ENCODE peak calls at places on chromosome 14, in eight cellular contexts. One of them, this sample, is unnamed.

GRCh38 chr14:102209224-102209966 is 69.7 kb downstream of the WDR20 start:
- DNase-seq in fibroblast of the conjunctiva: no peak
- DNase-seq in activated CD4-positive, alpha-beta T cell treated with anti-CD3 and anti-CD28 coated beads for 36 hours: no peak
- DNase-seq in GM10248: no peak
- DNase-seq in SW 1271: no peak
- DNase-seq in activated CD8-positive, alpha-beta memory T cell treated with anti-CD3 and anti-CD28 coated beads for 24 hours: no peak
- DNase-seq in CD8-positive, alpha-beta memory T cell: no peak
- DNase-seq in endodermal cell: peak
- DNase-seq in this sample: peak

GRCh38 chr14:105485720-105486332 is 860 bp upstream of the CRIP1 start:
- DNase-seq in SW 1271: no peak
- DNase-seq in endodermal cell: peak
- DNase-seq in GM10248: peak
- DNase-seq in fibroblast of the conjunctiva: no peak
- DNase-seq in activated CD8-positive, alpha-beta memory T cell treated with anti-CD3 and anti-CD28 coated beads for 24 hours: no peak
- DNase-seq in activated CD4-positive, alpha-beta T cell treated with anti-CD3 and anti-CD28 coated beads for 36 hours: peak
- DNase-seq in CD8-positive, alpha-beta memory T cell: peak
- DNase-seq in this sample: peak

GRCh38 chr14:97846156-97846555 is 1049.0 kb downstream of the VRK1 start:
- DNase-seq in CD8-positive, alpha-beta memory T cell: no peak
- DNase-seq in GM10248: no peak
- DNase-seq in activated CD8-positive, alpha-beta memory T cell treated with anti-CD3 and anti-CD28 coated beads for 24 hours: peak
- DNase-seq in endodermal cell: no peak
- DNase-seq in fibroblast of the conjunctiva: no peak
- DNase-seq in SW 1271: no peak
- DNase-seq in activated CD4-positive, alpha-beta T cell treated with anti-CD3 and anti-CD28 coated beads for 36 hours: no peak
- DNase-seq in this sample: no peak

GRCh38 chr14:105165134-105165704 is 3.4 kb downstream of the JAG2 start:
- DNase-seq in endodermal cell: no peak
- DNase-seq in activated CD4-positive, alpha-beta T cell treated with anti-CD3 and anti-CD28 coated beads for 36 hours: no peak
- DNase-seq in SW 1271: no peak
- DNase-seq in CD8-positive, alpha-beta memory T cell: no peak
- DNase-seq in activated CD8-positive, alpha-beta memory T cell treated with anti-CD3 and anti-CD28 coated beads for 24 hours: no peak
- DNase-seq in GM10248: no peak
- DNase-seq in fibroblast of the conjunctiva: no peak
- DNase-seq in this sample: peak

GRCh38 chr14:74255281-74255680 is 16.0 kb downstream of the VSX2 start:
- DNase-seq in CD8-positive, alpha-beta memory T cell: no peak
- DNase-seq in GM10248: no peak
- DNase-seq in fibroblast of the conjunctiva: no peak
- DNase-seq in activated CD8-positive, alpha-beta memory T cell treated with anti-CD3 and anti-CD28 coated beads for 24 hours: no peak
- DNase-seq in SW 1271: no peak
- DNase-seq in endodermal cell: no peak
- DNase-seq in activated CD4-positive, alpha-beta T cell treated with anti-CD3 and anti-CD28 coated beads for 36 hours: no peak
- DNase-seq in this sample: no peak

GRCh38 chr14:96821501-96821900 is 24.3 kb downstream of the VRK1 start:
- DNase-seq in GM10248: no peak
- DNase-seq in endodermal cell: no peak
- DNase-seq in fibroblast of the conjunctiva: no peak
- DNase-seq in CD8-positive, alpha-beta memory T cell: no peak
- DNase-seq in activated CD4-positive, alpha-beta T cell treated with anti-CD3 and anti-CD28 coated beads for 36 hours: no peak
- DNase-seq in activated CD8-positive, alpha-beta memory T cell treated with anti-CD3 and anti-CD28 coated beads for 24 hours: no peak
- DNase-seq in SW 1271: no peak
- DNase-seq in this sample: no peak

GRCh38 chr14:79649856-79650255 is 561.4 kb downstream of the DIO2 start:
- DNase-seq in CD8-positive, alpha-beta memory T cell: no peak
- DNase-seq in SW 1271: no peak
- DNase-seq in GM10248: no peak
- DNase-seq in fibroblast of the conjunctiva: no peak
- DNase-seq in activated CD4-positive, alpha-beta T cell treated with anti-CD3 and anti-CD28 coated beads for 36 hours: no peak
- DNase-seq in activated CD8-positive, alpha-beta memory T cell treated with anti-CD3 and anti-CD28 coated beads for 24 hours: no peak
- DNase-seq in endodermal cell: no peak
- DNase-seq in this sample: no peak

GRCh38 chr14:23358553-23359166 is 6.0 kb upstream of the SLC22A17 start:
- DNase-seq in fibroblast of the conjunctiva: no peak
- DNase-seq in GM10248: no peak
- DNase-seq in activated CD8-positive, alpha-beta memory T cell treated with anti-CD3 and anti-CD28 coated beads for 24 hours: no peak
- DNase-seq in CD8-positive, alpha-beta memory T cell: no peak
- DNase-seq in endodermal cell: no peak
- DNase-seq in activated CD4-positive, alpha-beta T cell treated with anti-CD3 and anti-CD28 coated beads for 36 hours: no peak
- DNase-seq in SW 1271: no peak
- DNase-seq in this sample: no peak

GRCh38 chr14:81382517-81383225 is 17.5 kb downstream of the STON2 start:
- DNase-seq in endodermal cell: no peak
- DNase-seq in fibroblast of the conjunctiva: no peak
- DNase-seq in activated CD4-positive, alpha-beta T cell treated with anti-CD3 and anti-CD28 coated beads for 36 hours: no peak
- DNase-seq in activated CD8-positive, alpha-beta memory T cell treated with anti-CD3 and anti-CD28 coated beads for 24 hours: no peak
- DNase-seq in CD8-positive, alpha-beta memory T cell: no peak
- DNase-seq in GM10248: no peak
- DNase-seq in SW 1271: no peak
- DNase-seq in this sample: no peak